ENCODE peak calls at places on chromosomes 12 and 14, in nine cellular contexts. T is T-helper 17 cell; J is sciatic nerve; Z is non-pigmented ciliary epithelial cell; L is epithelial cell of proximal tubule; U is anterior cingulate cortex; V is neural crest cell; W is cardiac fibroblast; B is effector memory CD4-positive, alpha-beta T cell. F is an unnamed sample.

GRCh38 chr14:47833006-47833405 is 157.6 kb upstream of the MDGA2 start:
- DNase-seq in T (no peak), J (no peak), Z (no peak), L (no peak), U (no peak), V (no peak), W (no peak), B (no peak), F (no peak)

GRCh38 chr12:117857632-117858274 is 111.0 kb downstream of the KSR2 start:
- DNase-seq in T (no peak), J (no peak), Z (no peak), L (no peak), U (no peak), V (peak; percentile 53), W (peak; percentile 66), B (no peak), F (peak; percentile 77)

GRCh38 chr12:49868952-49869815 is 26.3 kb upstream of the BCDIN3D start:
- DNase-seq in T (no peak), J (peak; percentile 87), Z (peak; percentile 85), L (no peak), U (no peak), V (no peak), W (peak; percentile 96), B (no peak), F (peak; percentile 99)

GRCh38 chr14:57686317-57686716 is 179.6 kb downstream of the SLC35F4 start:
- DNase-seq in T (no peak), J (no peak), Z (no peak), L (no peak), U (no peak), V (no peak), W (no peak), B (no peak), F (no peak)

GRCh38 chr12:71447691-71448660 is 8.4 kb downstream of the LGR5 start:
- DNase-seq in T (no peak), J (no peak), Z (no peak), L (no peak), U (no peak), V (no peak), W (no peak), B (no peak), F (no peak)

GRCh38 chr14:61386173-61386772 is 64.9 kb downstream of the PRKCH start:
- DNase-seq in T (no peak), J (no peak), Z (no peak), L (no peak), U (no peak), V (no peak), W (no peak), B (no peak), F (no peak)

GRCh38 chr14:77026930-77027537 is 1.5 kb downstream of the IRF2BPL start:
- DNase-seq in T (peak; percentile 46), J (no peak), Z (no peak), L (no peak), U (no peak), V (peak; percentile 45), W (peak; percentile 63), B (peak; percentile 51), F (peak; percentile 80)

GRCh38 chr12:117100251-117100650 is 1.0 kb upstream of the TESC start:
- DNase-seq in T (no peak), J (no peak), Z (no peak), L (no peak), U (no peak), V (no peak), W (peak; percentile 15), B (no peak), F (peak; percentile 59)

GRCh38 chr14:77339407-77339806 is 18.6 kb downstream of the GSTZ1 start:
- DNase-seq in T (no peak), J (no peak), Z (no peak), L (peak; percentile 46), U (no peak), V (no peak), W (peak; percentile 79), B (no peak), F (no peak)

GRCh38 chr12:176321-177181 is 37.4 kb downstream of the SLC6A12 start:
- DNase-seq in T (no peak), J (no peak), Z (no peak), L (no peak), U (no peak), V (no peak), W (peak; percentile 62), B (no peak), F (no peak)

GRCh38 chr14:34227834-34228662 is 234.0 kb downstream of the SPTSSA start:
- DNase-seq in T (peak; percentile 28), J (peak; percentile 81), Z (no peak), L (no peak), U (peak; percentile 46), V (peak; percentile 74), W (peak; percentile 58), B (no peak), F (peak; percentile 70)

GRCh38 chr14:103705158-103705523 is 10.1 kb downstream of the XRCC3 start:
- DNase-seq in T (no peak), J (no peak), Z (no peak), L (no peak), U (no peak), V (no peak), W (no peak), B (no peak), F (peak; percentile 94)

GRCh38 chr12:113180333-113180732 is 4.9 kb downstream of the DDX54 start:
- DNase-seq in T (no peak), J (no peak), Z (no peak), L (no peak), U (no peak), V (no peak), W (no peak), B (no peak), F (no peak)

GRCh38 chr14:54813081-54813480 is 89.5 kb downstream of the GCH1 start:
- DNase-seq in T (no peak), J (no peak), Z (no peak), L (no peak), U (no peak), V (no peak), W (no peak), B (no peak), F (no peak)

GRCh38 chr12:53051881-53052412 is 2.1 kb downstream of the TNS2 start:
- DNase-seq in T (no peak), J (peak; percentile 63), Z (no peak), L (no peak), U (no peak), V (no peak), W (no peak), B (no peak), F (no peak)

GRCh38 chr12:22334696-22335290 is at the start of gene ST8SIA1:
- DNase-seq in T (peak; percentile 53), J (peak; percentile 62), Z (no peak), L (no peak), U (peak; percentile 50), V (peak; percentile 57), W (peak; percentile 22), B (peak; percentile 52), F (peak; percentile 5)

GRCh38 chr12:53561590-53561953 is 54.3 kb upstream of the NPFF start:
- DNase-seq in T (no peak), J (no peak), Z (peak; percentile 76), L (peak; percentile 66), U (no peak), V (no peak), W (peak; percentile 94), B (no peak), F (peak; percentile 89)

GRCh38 chr14:61618448-61618847 is 76.9 kb upstream of the HIF1A start:
- DNase-seq in T (no peak), J (no peak), Z (no peak), L (no peak), U (no peak), V (no peak), W (no peak), B (no peak), F (no peak)

GRCh38 chr14:67566908-67567307 is 33.2 kb downstream of the PIGH start:
- DNase-seq in T (no peak), J (peak; percentile 58), Z (no peak), L (no peak), U (no peak), V (no peak), W (no peak), B (no peak), F (no peak)

GRCh38 chr12:106309671-106310313 is 7.3 kb downstream of the TCP11L2 start:
- DNase-seq in T (no peak), J (no peak), Z (peak; percentile 53), L (peak; percentile 63), U (no peak), V (no peak), W (peak; percentile 58), B (no peak), F (no peak)

GRCh38 chr14:68043752-68044151 is 224.2 kb downstream of the RAD51B start:
- DNase-seq in T (no peak), J (no peak), Z (no peak), L (no peak), U (no peak), V (no peak), W (no peak), B (no peak), F (no peak)

GRCh38 chr12:79128956-79129355 is 264.4 kb downstream of the SYT1 start:
- DNase-seq in T (no peak), J (no peak), Z (peak; percentile 17), L (no peak), U (no peak), V (no peak), W (peak; percentile 7), B (no peak), F (no peak)

GRCh38 chr12:39813776-39814175 is 194.2 kb upstream of the ABCD2 start:
- DNase-seq in T (no peak), J (no peak), Z (no peak), L (no peak), U (no peak), V (no peak), W (peak; percentile 79), B (no peak), F (no peak)

GRCh38 chr12:11836282-11836963 is 186.9 kb downstream of the ETV6 start:
- DNase-seq in T (no peak), J (no peak), Z (no peak), L (no peak), U (no peak), V (no peak), W (no peak), B (no peak), F (no peak)

GRCh38 chr12:132398386-132398991 is 69.1 kb upstream of the GALNT9 start:
- DNase-seq in T (no peak), J (no peak), Z (no peak), L (no peak), U (no peak), V (no peak), W (no peak), B (no peak), F (no peak)

GRCh38 chr12:92615703-92616102 is 87.1 kb upstream of the PLEKHG7 start:
- DNase-seq in T (no peak), J (no peak), Z (no peak), L (no peak), U (no peak), V (no peak), W (peak; percentile 56), B (no peak), F (no peak)

GRCh38 chr12:124687695-124688301 is 120.4 kb upstream of the NCOR2 start:
- DNase-seq in T (no peak), J (no peak), Z (no peak), L (no peak), U (peak; percentile 38), V (no peak), W (peak; percentile 35), B (no peak), F (peak; percentile 80)

GRCh38 chr12:87074801-87075200 is 818.6 kb upstream of the MGAT4C start:
- DNase-seq in T (no peak), J (no peak), Z (no peak), L (no peak), U (no peak), V (no peak), W (no peak), B (no peak), F (no peak)

GRCh38 chr14:59376691-59377090 is 88.5 kb downstream of the GPR135 start:
- DNase-seq in T (no peak), J (no peak), Z (no peak), L (no peak), U (no peak), V (no peak), W (no peak), B (no peak), F (no peak)

GRCh38 chr14:51962678-51963077 is 26.7 kb upstream of the RTRAF start:
- DNase-seq in T (no peak), J (no peak), Z (no peak), L (no peak), U (no peak), V (no peak), W (peak; percentile 35), B (no peak), F (no peak)

GRCh38 chr14:56854325-56854724 is 44.0 kb upstream of the OTX2 start:
- DNase-seq in T (no peak), J (no peak), Z (no peak), L (no peak), U (no peak), V (no peak), W (no peak), B (no peak), F (no peak)

F was measured in dermis blood vessel endothelial cell.